ENCODE peak calls at places on chromosome 4, in four cellular contexts. M is heart right ventricle, F is AG09319, S is A172. V is an unnamed sample.
A peak's percentile ranks its signal among the peaks of the same experiment; 100 is the strongest.

GRCh38 chr4:7630559-7631287 is 196.0 kb upstream of the PSAPL1 start:
- DNase-seq in M (peak; percentile 87), F (peak; percentile 45), S (peak; percentile 89), V (peak; percentile 68)

GRCh38 chr4:84529169-84529751 is 30.2 kb upstream of the NKX6-1 start:
- DNase-seq in M (no peak), F (no peak), S (peak; percentile 19), V (no peak)

GRCh38 chr4:109826719-109827118 is 1.1 kb upstream of the RRH start:
- DNase-seq in M (no peak), F (no peak), S (peak; percentile 2), V (no peak)

GRCh38 chr4:1628892-1629703 is 55.0 kb downstream of the FAM53A start:
- DNase-seq in M (peak; percentile 39), F (no peak), S (peak; percentile 27), V (peak; percentile 79)

GRCh38 chr4:121696140-121696640 is 590 bp downstream of the ANXA5 start:
- DNase-seq in M (peak; percentile 86), F (peak; percentile 63), S (peak; percentile 68), V (peak; percentile 84)

GRCh38 chr4:149166886-149167285 is 648.8 kb downstream of the IQCM start:
- DNase-seq in M (no peak), F (no peak), S (peak; percentile 44), V (no peak)

GRCh38 chr4:110634320-110635154 is 11.7 kb upstream of the PITX2 start:
- DNase-seq in M (no peak), F (no peak), S (no peak), V (no peak)

GRCh38 chr4:40719008-40719623 is 30.6 kb upstream of the NSUN7 start:
- DNase-seq in M (no peak), F (peak; percentile 22), S (peak; percentile 38), V (no peak)

GRCh38 chr4:43242611-43243010 is 350.1 kb downstream of the GRXCR1 start:
- DNase-seq in M (no peak), F (no peak), S (peak; percentile 1), V (no peak)

GRCh38 chr4:37219251-37219650 is 25.3 kb upstream of the NWD2 start:
- DNase-seq in M (no peak), F (no peak), S (no peak), V (no peak)

GRCh38 chr4:156291317-156291716 is 337.7 kb upstream of the CTSO start:
- DNase-seq in M (no peak), F (no peak), S (peak; percentile 52), V (no peak)

GRCh38 chr4:85932371-85933305 is 427.2 kb downstream of the MAPK10 start:
- DNase-seq in M (peak; percentile 26), F (no peak), S (no peak), V (no peak)

GRCh38 chr4:184450045-184450444 is 24.3 kb downstream of the IRF2 start:
- DNase-seq in M (no peak), F (peak; percentile 77), S (peak; percentile 23), V (no peak)

GRCh38 chr4:74206088-74206826 is 48.3 kb downstream of the MTHFD2L start:
- DNase-seq in M (no peak), F (no peak), S (no peak), V (no peak)

GRCh38 chr4:181548873-181549541 is 694.2 kb upstream of the TENM3 start:
- DNase-seq in M (no peak), F (no peak), S (peak; percentile 91), V (no peak)

GRCh38 chr4:6560416-6561172 is 14.4 kb upstream of the MAN2B2 start:
- DNase-seq in M (no peak), F (no peak), S (no peak), V (no peak)

GRCh38 chr4:40587826-40588225 is 41.8 kb downstream of the RBM47 start:
- DNase-seq in M (no peak), F (no peak), S (no peak), V (no peak)

GRCh38 chr4:67918428-67918827 is 34.6 kb upstream of the TMPRSS11D start:
- DNase-seq in M (no peak), F (no peak), S (no peak), V (no peak)

GRCh38 chr4:95155759-95156451 is 392.9 kb downstream of the UNC5C start:
- DNase-seq in M (no peak), F (no peak), S (peak; percentile 13), V (no peak)

GRCh38 chr4:41866799-41867677 is 68.2 kb upstream of the TMEM33 start:
- DNase-seq in M (no peak), F (no peak), S (no peak), V (no peak)

GRCh38 chr4:54063224-54063623 is 1.2 kb downstream of the CHIC2 start:
- DNase-seq in M (no peak), F (peak; percentile 39), S (no peak), V (no peak)

GRCh38 chr4:184534511-184535391 is 60.4 kb upstream of the IRF2 start:
- DNase-seq in M (no peak), F (peak; percentile 14), S (peak; percentile 46), V (no peak)

GRCh38 chr4:141045848-141046247 is 87.4 kb downstream of the RNF150 start:
- DNase-seq in M (no peak), F (no peak), S (no peak), V (no peak)

GRCh38 chr4:173039617-173040176 is 128.9 kb upstream of the GALNT7 start:
- DNase-seq in M (no peak), F (no peak), S (no peak), V (no peak)

GRCh38 chr4:73788411-73788810 is 48.0 kb downstream of the CXCL8 start:
- DNase-seq in M (no peak), F (no peak), S (no peak), V (no peak)

GRCh38 chr4:128528177-128528576 is 240.6 kb upstream of the PGRMC2 start:
- DNase-seq in M (no peak), F (no peak), S (no peak), V (no peak)

GRCh38 chr4:7828011-7828720 is 111.5 kb downstream of the AFAP1 start:
- DNase-seq in M (peak; percentile 90), F (peak; percentile 99), S (peak; percentile 92), V (peak; percentile 90)

GRCh38 chr4:95985791-95986190 is 145.9 kb downstream of the PDHA2 start:
- DNase-seq in M (no peak), F (no peak), S (no peak), V (no peak)

GRCh38 chr4:182555997-182556418 is 312.8 kb downstream of the TENM3 start:
- DNase-seq in M (no peak), F (peak; percentile 54), S (peak; percentile 23), V (no peak)

GRCh38 chr4:16864199-16864598 is 34.2 kb downstream of the LDB2 start:
- DNase-seq in M (no peak), F (no peak), S (no peak), V (no peak)

GRCh38 chr4:80447493-80447892 is 112.0 kb downstream of the CFAP299 start:
- DNase-seq in M (no peak), F (no peak), S (no peak), V (no peak)

GRCh38 chr4:159725571-159725970 is 622.7 kb downstream of the RAPGEF2 start:
- DNase-seq in M (no peak), F (no peak), S (no peak), V (no peak)

GRCh38 chr4:67575232-67575888 is 16.8 kb downstream of the STAP1 start:
- DNase-seq in M (no peak), F (no peak), S (no peak), V (no peak)

GRCh38 chr4:127145001-127145400 is 487.8 kb upstream of the INTU start:
- DNase-seq in M (no peak), F (no peak), S (no peak), V (no peak)

GRCh38 chr4:37666625-37667071 is 19.5 kb downstream of the RELL1 start:
- DNase-seq in M (peak; percentile 64), F (no peak), S (peak; percentile 94), V (no peak)

GRCh38 chr4:47668810-47669408 is 169.0 kb downstream of the CORIN start:
- DNase-seq in M (peak; percentile 32), F (peak; percentile 29), S (peak; percentile 19), V (no peak)

GRCh38 chr4:141713771-141714445 is 77.5 kb downstream of the IL15 start:
- DNase-seq in M (no peak), F (no peak), S (peak; percentile 55), V (no peak)

V was measured in ovary.